ENCODE peak calls at places on chromosomes 4 and X, in seven cellular contexts. A is IMR-90, B is H9, N is H1, X is mesendoderm, Y is mesenchymal stem cell, O is neuronal stem cell. D is an unnamed sample.

GRCh38 chr4:184801781-184802180 is 24.0 kb downstream of the ACSL1 start:
- DNase-seq in A (peak; percentile 42), X (peak; percentile 28), N (no peak), B (no peak), Y (no peak), O (no peak), D (no peak)

GRCh38 chrX:112961981-112962380 is 121.3 kb upstream of the AMOT start:
- DNase-seq in Y (no peak), A (no peak), X (peak; percentile 10), B (no peak), N (no peak), O (no peak), D (peak; percentile 44)

GRCh38 chr4:182022899-182023298 is 220.3 kb upstream of the TENM3 start:
- DNase-seq in N (no peak), X (no peak), B (no peak), O (no peak), Y (no peak), A (peak; percentile 2), D (no peak)

GRCh38 chr4:108885211-108885610 is 122.4 kb upstream of the ETNPPL start:
- DNase-seq in A (peak; percentile 58), O (no peak), B (no peak), Y (no peak), N (no peak), X (no peak), D (peak; percentile 9)

GRCh38 chrX:22652596-22652995 is 347.2 kb upstream of the DDX53 start:
- DNase-seq in O (peak; percentile 6), B (peak; percentile 60), A (peak; percentile 50), X (peak; percentile 80), N (peak; percentile 43), Y (peak; percentile 30), D (peak; percentile 25)

GRCh38 chr4:153347117-153347516 is 2.6 kb downstream of the MND1 start:
- DNase-seq in Y (no peak), O (no peak), B (no peak), X (no peak), N (no peak), A (no peak), D (no peak)

GRCh38 chrX:109635151-109635550 is 10.2 kb upstream of the KCNE5 start:
- DNase-seq in O (no peak), Y (peak; percentile 16), A (peak; percentile 5), N (no peak), X (peak; percentile 49), B (peak; percentile 35), D (peak; percentile 32)

GRCh38 chr4:88097781-88098180 is 60.7 kb downstream of the ABCG2 start:
- DNase-seq in A (peak; percentile 26), Y (peak; percentile 5), N (no peak), B (no peak), X (no peak), O (no peak), D (no peak)

GRCh38 chrX:38839269-38839668 is 38.0 kb downstream of the MID1IP1 start:
- DNase-seq in N (no peak), B (no peak), X (no peak), O (no peak), A (no peak), Y (no peak), D (no peak)

GRCh38 chrX:21723814-21724213 is 34.1 kb downstream of the SMPX start:
- DNase-seq in O (no peak), B (no peak), A (no peak), Y (no peak), N (no peak), X (no peak), D (no peak)

GRCh38 chrX:7574325-7574724 is 268.6 kb upstream of the VCX start:
- DNase-seq in A (no peak), Y (peak; percentile 2), O (peak; percentile 11), B (no peak), X (peak; percentile 36), N (no peak), D (peak; percentile 58)

GRCh38 chr4:53515076-53515475 is 76.2 kb downstream of the LNX1 start:
- DNase-seq in Y (no peak), B (no peak), N (no peak), X (no peak), A (no peak), O (no peak), D (peak; percentile 71)

GRCh38 chr4:138290803-138291202 is 48.7 kb upstream of the SLC7A11 start:
- DNase-seq in A (no peak), X (no peak), Y (peak; percentile 18), B (no peak), O (no peak), N (no peak), D (no peak)

GRCh38 chr4:185520119-185520518 is 15.2 kb downstream of the PDLIM3 start:
- DNase-seq in X (no peak), N (no peak), B (no peak), A (peak; percentile 75), O (no peak), Y (peak; percentile 65), D (no peak)

GRCh38 chr4:159178147-159178541 is 75.3 kb downstream of the RAPGEF2 start:
- DNase-seq in Y (peak; percentile 44), O (no peak), A (peak; percentile 44), X (no peak), B (no peak), N (no peak), D (no peak)

GRCh38 chr4:159368320-159368719 is 265.4 kb downstream of the RAPGEF2 start:
- DNase-seq in O (no peak), A (no peak), X (no peak), B (no peak), N (no peak), Y (no peak), D (no peak)

GRCh38 chrX:13253223-13253622 is 66.6 kb downstream of the ATXN3L start:
- DNase-seq in Y (no peak), N (no peak), B (no peak), O (no peak), A (no peak), X (no peak), D (no peak)

GRCh38 chr4:34850983-34851382 is 1393.3 kb downstream of the ARAP2 start:
- DNase-seq in Y (peak; percentile 33), A (no peak), X (no peak), N (no peak), B (no peak), O (no peak), D (no peak)

GRCh38 chr4:123452585-123452984 is 56.0 kb downstream of the SPRY1 start:
- DNase-seq in O (no peak), B (no peak), Y (peak; percentile 95), A (peak; percentile 98), N (no peak), X (no peak), D (peak; percentile 17)

GRCh38 chr4:83599183-83599582 is 63.3 kb downstream of the GPAT3 start:
- DNase-seq in O (no peak), Y (peak; percentile 57), X (peak; percentile 69), B (no peak), A (peak; percentile 59), N (no peak), D (peak; percentile 45)

GRCh38 chr4:107203733-107204132 is 167.6 kb upstream of the DKK2 start:
- DNase-seq in X (no peak), B (no peak), O (no peak), Y (no peak), A (no peak), N (no peak), D (no peak)

GRCh38 chrX:108712886-108713285 is 23.5 kb downstream of the IRS4 start:
- DNase-seq in N (no peak), B (no peak), A (no peak), O (no peak), X (no peak), Y (no peak), D (no peak)

GRCh38 chr4:125681240-125681639 is 366.5 kb downstream of the FAT4 start:
- DNase-seq in X (no peak), O (no peak), Y (no peak), A (no peak), N (no peak), B (no peak), D (no peak)

GRCh38 chrX:109600114-109600710 is 24.8 kb downstream of the KCNE5 start:
- DNase-seq in O (no peak), Y (peak; percentile 6), B (peak; percentile 40), A (no peak), X (peak; percentile 15), N (peak; percentile 45), D (no peak)

GRCh38 chrX:106917830-106918500 is 2.2 kb upstream of the CLDN2 start:
- DNase-seq in A (peak; percentile 71), B (no peak), N (no peak), Y (peak; percentile 20), X (no peak), O (no peak), D (no peak)

GRCh38 chr4:110886270-110886669 is 263.4 kb upstream of the PITX2 start:
- DNase-seq in X (no peak), N (no peak), O (no peak), B (no peak), Y (no peak), A (no peak), D (no peak)
- H3K23ac ChIP-seq in X (no peak overlapping the region), N (no peak overlapping the region), O (no peak overlapping the region), B (no peak overlapping the region), Y (no peak overlapping the region), A (no peak overlapping the region), D (no peak overlapping the region)

DNA sequence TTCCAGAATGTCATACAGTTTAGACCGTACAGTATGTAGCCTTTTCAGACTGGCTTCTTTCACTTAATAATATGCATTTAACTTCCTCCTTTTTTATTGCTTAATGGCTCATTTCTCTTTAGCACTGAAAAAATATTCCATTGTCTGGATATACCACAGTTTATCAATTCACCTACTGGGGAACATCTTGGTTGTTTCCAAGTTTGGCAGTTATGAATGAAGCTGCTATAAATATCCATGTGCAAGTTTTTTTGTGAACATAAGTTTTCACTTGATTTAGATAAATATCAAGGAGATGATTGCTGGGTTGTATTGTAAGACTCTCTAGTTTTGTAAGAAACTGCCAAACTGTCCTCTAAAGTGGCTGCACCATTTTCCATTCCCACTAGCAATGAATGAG is 375.5 kb downstream of the PCDH18 start:
- DNase-seq in A (no peak), X (no peak), O (no peak), N (no peak), Y (no peak), B (no peak), D (no peak)
- H3K23ac ChIP-seq in A (no peak overlapping the region), X (no peak overlapping the region), O (no peak overlapping the region), N (no peak overlapping the region), Y (no peak overlapping the region), B (no peak overlapping the region), D (no peak overlapping the region)

GRCh38 chr4:169092889-169093522 is 83.0 kb upstream of the CBR4 start:
- DNase-seq in O (no peak), Y (no peak), A (no peak), B (no peak), N (no peak), X (no peak), D (no peak)
- H3K23ac ChIP-seq in O (no peak overlapping the region), Y (no peak overlapping the region), A (no peak overlapping the region), B (no peak overlapping the region), N (no peak overlapping the region), X (no peak overlapping the region), D (no peak overlapping the region)

GRCh38 chr4:146699910-146700309 is 61.2 kb downstream of the POU4F2 start:
- DNase-seq in N (no peak), O (no peak), B (no peak), X (no peak), A (no peak), Y (no peak), D (no peak)
- H3K23ac ChIP-seq in N (no peak overlapping the region), O (no peak overlapping the region), B (no peak overlapping the region), X (no peak overlapping the region), A (no peak overlapping the region), Y (no peak overlapping the region), D (no peak overlapping the region)

GRCh38 chrX:3428762-3429161 is 82.3 kb upstream of the MXRA5 start:
- DNase-seq in B (no peak), N (no peak), Y (no peak), A (no peak), O (no peak), X (no peak), D (no peak)
- H3K23ac ChIP-seq in B (no peak overlapping the region), N (no peak overlapping the region), Y (no peak overlapping the region), A (no peak overlapping the region), O (no peak overlapping the region), X (no peak overlapping the region), D (no peak overlapping the region)

D was measured in trophoblast cell.